ENCODE peak calls at places on chromosomes 1 and 21, in ten cellular contexts. G is mesenchymal stem cell, H is fibroblast of lung, V is esophagus muscularis mucosa, Z is lower lobe of right lung, D is small intestine, M is kidney, O is right cardiac atrium, Y is neural progenitor cell, S is mesendoderm. F is an unnamed sample.
A peak's percentile ranks its signal among the peaks of the same experiment; 100 is the strongest.

GRCh38 chr21:21668198-21668597 is 670.0 kb downstream of the NCAM2 start:
- DNase-seq in G (no peak), O (no peak), D (no peak), H (no peak), Y (no peak), S (no peak), M (no peak), V (no peak), Z (no peak), F (no peak)

GRCh38 chr1:190436615-190437014 is 41.0 kb downstream of the BRINP3 start:
- DNase-seq in M (no peak), G (peak; percentile 10), V (no peak), H (peak; percentile 36), S (peak; percentile 3), O (no peak), D (peak; percentile 37), Z (no peak), Y (no peak), F (no peak)

GRCh38 chr1:204274441-204274840 is 60.7 kb upstream of the GOLT1A start:
- DNase-seq in Z (no peak), Y (no peak), H (peak; percentile 73), O (no peak), S (no peak), G (no peak), D (no peak), M (no peak), V (no peak), F (no peak)

GRCh38 chr1:247576514-247576913 is 11.6 kb upstream of the OR2G2 start:
- DNase-seq in D (peak; percentile 2), Y (no peak), S (peak; percentile 16), M (no peak), O (no peak), Z (no peak), V (no peak), H (no peak), G (peak; percentile 14), F (no peak)

GRCh38 chr1:36134805-36135339 is 9.8 kb upstream of the COL8A2 start:
- DNase-seq in H (peak; percentile 65), G (peak; percentile 61), O (peak; percentile 58), Z (no peak), S (peak; percentile 90), M (no peak), D (no peak), V (no peak), Y (peak; percentile 84), F (peak; percentile 45)

GRCh38 chr1:239606850-239607400 is 220.6 kb downstream of the CHRM3 start:
- DNase-seq in H (peak; percentile 13), O (no peak), Y (no peak), Z (no peak), D (no peak), G (no peak), M (no peak), V (no peak), S (peak; percentile 25), F (no peak)

GRCh38 chr1:202210370-202210769 is 16.8 kb downstream of the LGR6 start:
- DNase-seq in Y (peak; percentile 67), M (no peak), G (no peak), D (no peak), S (peak; percentile 50), O (no peak), Z (no peak), H (peak; percentile 45), V (no peak), F (no peak)

GRCh38 chr1:246907472-246907871 is 24.3 kb downstream of the AHCTF1 start:
- DNase-seq in M (no peak), H (peak; percentile 66), O (no peak), S (peak; percentile 59), Y (peak; percentile 59), G (peak; percentile 68), Z (no peak), D (peak; percentile 53), V (no peak), F (peak; percentile 20)

GRCh38 chr21:42238185-42238934 is 19.4 kb downstream of the ABCG1 start:
- DNase-seq in G (no peak), V (no peak), S (no peak), Y (no peak), Z (no peak), H (no peak), M (peak; percentile 25), O (no peak), D (peak; percentile 25), F (no peak)

DNA sequence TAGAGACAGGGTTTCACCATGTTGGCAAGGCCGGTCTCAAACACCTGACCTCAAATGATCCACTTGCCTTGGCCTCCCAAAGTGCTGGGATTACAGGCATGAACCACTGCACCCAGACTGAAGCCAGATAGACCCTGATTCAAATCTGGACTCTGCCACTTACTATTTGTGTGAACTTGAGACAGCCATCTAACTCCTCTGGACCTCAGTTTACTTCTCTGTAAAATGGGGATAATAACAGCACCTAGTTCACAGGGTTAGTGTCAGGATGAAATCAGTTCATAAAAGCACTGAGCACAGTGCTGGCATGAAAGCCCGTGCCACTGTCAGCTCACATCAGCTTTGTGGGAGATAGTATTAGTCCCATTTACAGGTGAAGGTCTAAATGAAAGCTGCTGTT is 28.5 kb downstream of the RAB3B start:
- DNase-seq in O (no peak), Z (no peak), Y (no peak), D (no peak), M (no peak), S (no peak), V (no peak), H (no peak), G (no peak), F (no peak)
- H3K4me1 ChIP-seq in O (no peaks in the 10 kb centered on the region), Z (no peaks in the 10 kb centered on the region), Y (peaks cover 28% of the 10 kb centered on the region), D (no peaks in the 10 kb centered on the region), M (no peaks in the 10 kb centered on the region), S (peaks cover 39% of the 10 kb centered on the region), V (no peaks in the 10 kb centered on the region), H (peaks cover 5% of the 10 kb centered on the region), G (peaks cover 5% of the 10 kb centered on the region), F (no peaks in the 10 kb centered on the region)

DNA sequence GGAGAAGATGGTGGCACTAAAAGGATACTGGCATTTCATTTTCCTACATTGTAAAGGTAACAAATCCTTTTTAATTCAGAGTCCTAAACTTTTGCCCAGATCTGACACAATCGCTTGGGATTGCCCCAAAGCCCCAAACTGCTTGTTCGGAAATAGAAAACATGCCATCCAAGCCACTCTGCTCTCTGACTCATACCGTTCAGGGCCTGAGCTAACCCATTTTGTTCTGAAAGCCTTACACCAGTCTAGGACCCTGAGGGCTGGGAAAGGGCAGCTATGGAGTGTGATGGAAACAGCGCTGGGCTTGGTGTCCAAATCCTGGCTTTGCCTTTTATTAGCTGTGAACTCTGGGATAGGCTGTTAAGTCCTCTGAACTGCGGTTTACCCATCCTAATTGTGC is 159.4 kb upstream of the UBE2U start:
- DNase-seq in H (peak; percentile 85), G (no peak), Z (no peak), V (no peak), Y (peak; percentile 45), S (no peak), M (no peak), O (no peak), D (no peak), F (no peak)
- H3K27ac ChIP-seq in H (no peak overlapping the region), G (peak overlapping the region; percentile 37), Z (no peak overlapping the region), V (no peak overlapping the region), Y (no peak overlapping the region), S (no peak overlapping the region), M (no peak overlapping the region), O (peak overlapping the region; percentile 34), D (no peak overlapping the region), F (no peak overlapping the region)

GRCh38 chr1:43367904-43368645 is at the start of gene ELOVL1:
- DNase-seq in M (peak; percentile 98), O (peak; percentile 95), D (peak; percentile 90), Y (peak; percentile 96), G (peak; percentile 91), V (peak; percentile 97), H (peak; percentile 84), Z (peak; percentile 96), S (peak; percentile 95), F (peak; percentile 94)

GRCh38 chr1:43366601-43367025 is 1.2 kb downstream of the ELOVL1 start:
- DNase-seq in O (no peak), H (peak; percentile 31), D (peak; percentile 38), G (peak; percentile 10), V (no peak), Y (peak; percentile 53), S (peak; percentile 52), M (no peak), Z (no peak), F (no peak)

GRCh38 chr1:43370564-43370963 is 2.8 kb upstream of the ELOVL1 start:
- DNase-seq in M (no peak), G (no peak), Z (no peak), H (no peak), S (peak; percentile 73), D (no peak), O (no peak), Y (no peak), V (no peak), F (no peak)

GRCh38 chr1:43367026-43367903 is 546 bp downstream of the ELOVL1 start:
- DNase-seq in D (peak; percentile 43), H (peak; percentile 72), O (peak; percentile 46), V (no peak), Z (peak; percentile 58), M (peak; percentile 81), G (peak; percentile 37), Y (peak; percentile 45), S (peak; percentile 65), F (peak; percentile 35)

DNA sequence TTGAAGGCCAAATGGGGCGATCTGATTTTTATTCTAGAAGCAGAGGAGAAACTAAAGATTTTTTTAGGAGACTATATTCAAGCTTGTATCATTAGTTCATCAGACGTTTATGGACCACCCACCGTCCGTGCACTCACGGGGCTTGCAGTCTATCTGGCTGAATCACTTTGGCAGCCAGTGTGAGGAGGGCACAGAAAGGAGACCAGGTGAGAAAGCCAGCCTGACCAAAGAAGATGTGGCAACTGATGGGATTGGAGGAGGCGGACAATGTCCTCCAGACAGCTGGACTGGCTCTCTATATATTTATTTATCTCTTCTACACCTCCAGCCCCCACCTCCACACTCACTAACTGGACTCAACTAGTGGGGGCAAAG is 822 bp upstream of the ELOVL1 start:
- DNase-seq in D (no peak), Y (no peak), S (no peak), Z (no peak), O (no peak), H (no peak), V (no peak), M (no peak), G (no peak), F (no peak)
- H3K4me1 ChIP-seq in D (no peaks in the 10 kb centered on the region), Y (peaks cover 22% of the 10 kb centered on the region), S (peaks cover 13% of the 10 kb centered on the region), Z (peaks cover 35% of the 10 kb centered on the region), O (peaks cover 12% of the 10 kb centered on the region), H (peaks cover 12% of the 10 kb centered on the region), V (peaks cover 31% of the 10 kb centered on the region), M (peaks cover 16% of the 10 kb centered on the region), G (peaks cover 24% of the 10 kb centered on the region), F (peaks cover 37% of the 10 kb centered on the region)

GRCh38 chr1:179951383-179952144 is 3.0 kb upstream of the CEP350 start:
- DNase-seq in S (no peak), Y (no peak), G (no peak), M (no peak), O (no peak), V (no peak), H (no peak), D (no peak), Z (no peak), F (no peak)
- H3K27ac ChIP-seq in S (no peak overlapping the region), Y (no peak overlapping the region), G (no peak overlapping the region), M (no peak overlapping the region), O (no peak overlapping the region), V (no peak overlapping the region), H (no peak overlapping the region), D (no peak overlapping the region), Z (peak overlapping the region; percentile 12), F (no peak overlapping the region)